ENCODE peak calls at places on chromosomes 11 and 22, in six cellular contexts. W, E, I, K, H and M are unnamed samples.
A peak's percentile ranks its signal among the peaks of the same experiment; 100 is the strongest.

GRCh38 chr22:37016134-37016910 is 2.9 kb downstream of the TST start:
- DNase-seq in W (no peak), E (no peak), I (no peak), K (no peak), H (no peak), M (no peak)

GRCh38 chr11:73931039-73931645 is 19.7 kb upstream of the DNAJB13 start:
- DNase-seq in W (peak; percentile 36), E (peak; percentile 70), I (peak; percentile 12), K (peak; percentile 84), H (no peak), M (peak; percentile 95)

GRCh38 chr11:58788355-58789023 is 56.0 kb downstream of the GLYATL2 start:
- DNase-seq in W (peak; percentile 76), E (peak; percentile 86), I (peak; percentile 5), K (peak; percentile 61), H (no peak), M (peak; percentile 65)

GRCh38 chr22:48241658-48242057 is 1479.2 kb downstream of the TBC1D22A start:
- DNase-seq in W (no peak), E (no peak), I (no peak), K (no peak), H (peak; percentile 72), M (no peak)

GRCh38 chr11:127412722-127413121 is 412.2 kb upstream of the KIRREL3 start:
- DNase-seq in W (no peak), E (no peak), I (no peak), K (no peak), H (no peak), M (no peak)

GRCh38 chr22:50674606-50675552 is 2.3 kb downstream of the SHANK3 start:
- DNase-seq in W (no peak), E (peak; percentile 74), I (peak; percentile 49), K (no peak), H (peak; percentile 81), M (no peak)

GRCh38 chr11:69892237-69892985 is 73.2 kb upstream of the FGF3 start:
- DNase-seq in W (no peak), E (no peak), I (no peak), K (no peak), H (no peak), M (no peak)

GRCh38 chr22:38696606-38697005 is 4.1 kb downstream of the JOSD1 start:
- DNase-seq in W (no peak), E (peak; percentile 95), I (no peak), K (peak; percentile 92), H (no peak), M (peak; percentile 87)

GRCh38 chr11:131653244-131653643 is 282.8 kb downstream of the NTM start:
- DNase-seq in W (no peak), E (no peak), I (no peak), K (no peak), H (no peak), M (no peak)

GRCh38 chr11:134664863-134665535 is 253.0 kb upstream of the B3GAT1 start:
- DNase-seq in W (no peak), E (no peak), I (no peak), K (no peak), H (peak; percentile 79), M (no peak)

GRCh38 chr11:126547691-126548090 is 192.2 kb downstream of the ST3GAL4 start:
- DNase-seq in W (no peak), E (no peak), I (no peak), K (peak; percentile 7), H (no peak), M (no peak)

GRCh38 chr11:112735470-112735869 is 225.8 kb upstream of the NCAM1 start:
- DNase-seq in W (peak; percentile 28), E (no peak), I (no peak), K (no peak), H (peak; percentile 6), M (no peak)

GRCh38 chr11:64553554-64554201 is 37.3 kb upstream of the SLC22A12 start:
- DNase-seq in W (peak; percentile 28), E (peak; percentile 32), I (peak; percentile 71), K (peak; percentile 22), H (no peak), M (peak; percentile 72)

GRCh38 chr11:33344611-33345010 is 87.4 kb downstream of the HIPK3 start:
- DNase-seq in W (peak; percentile 67), E (no peak), I (no peak), K (peak; percentile 18), H (no peak), M (peak; percentile 50)

GRCh38 chr11:73976451-73977151 is 6.0 kb downstream of the UCP2 start:
- DNase-seq in W (no peak), E (no peak), I (no peak), K (no peak), H (no peak), M (no peak)

GRCh38 chr22:46299101-46299500 is 2.4 kb downstream of the GTSE1 start:
- DNase-seq in W (no peak), E (no peak), I (no peak), K (no peak), H (no peak), M (no peak)

GRCh38 chr11:1453611-1454386 is 32.8 kb downstream of the MOB2 start:
- DNase-seq in W (peak; percentile 39), E (peak; percentile 45), I (no peak), K (no peak), H (no peak), M (no peak)

GRCh38 chr11:32426819-32427615 is 8.3 kb downstream of the WT1 start:
- DNase-seq in W (no peak), E (no peak), I (peak; percentile 3), K (no peak), H (no peak), M (no peak)

GRCh38 chr11:122642472-122642922 is 13.0 kb upstream of the UBASH3B start:
- DNase-seq in W (no peak), E (peak; percentile 91), I (no peak), K (peak; percentile 95), H (no peak), M (peak; percentile 72)

GRCh38 chr11:103433380-103433779 is 324.2 kb downstream of the DYNC2H1 start:
- DNase-seq in W (no peak), E (peak; percentile 95), I (no peak), K (peak; percentile 94), H (no peak), M (peak; percentile 83)

GRCh38 chr11:94735907-94736306 is 32.2 kb upstream of the AMOTL1 start:
- DNase-seq in W (no peak), E (no peak), I (no peak), K (no peak), H (no peak), M (no peak)

GRCh38 chr11:114090225-114090624 is 30.7 kb downstream of the ZBTB16 start:
- DNase-seq in W (no peak), E (no peak), I (no peak), K (no peak), H (no peak), M (no peak)

GRCh38 chr11:119479685-119480275 is 56.8 kb upstream of the THY1 start:
- DNase-seq in W (peak; percentile 32), E (peak; percentile 25), I (no peak), K (peak; percentile 65), H (no peak), M (peak; percentile 70)

GRCh38 chr11:32902089-32902665 is 9.6 kb downstream of the QSER1 start:
- DNase-seq in W (no peak), E (peak; percentile 59), I (no peak), K (no peak), H (no peak), M (no peak)

GRCh38 chr11:35978173-35978572 is 34.3 kb downstream of the LDLRAD3 start:
- DNase-seq in W (no peak), E (no peak), I (no peak), K (no peak), H (no peak), M (no peak)

GRCh38 chr11:35978891-35979290 is 35.0 kb downstream of the LDLRAD3 start:
- DNase-seq in W (no peak), E (no peak), I (no peak), K (no peak), H (no peak), M (no peak)

GRCh38 chr11:35971841-35972422 is 28.1 kb downstream of the LDLRAD3 start:
- DNase-seq in W (no peak), E (no peak), I (no peak), K (no peak), H (no peak), M (no peak)

GRCh38 chr11:35976434-35976833 is 32.6 kb downstream of the LDLRAD3 start:
- DNase-seq in W (no peak), E (no peak), I (no peak), K (no peak), H (no peak), M (no peak)

DNA sequence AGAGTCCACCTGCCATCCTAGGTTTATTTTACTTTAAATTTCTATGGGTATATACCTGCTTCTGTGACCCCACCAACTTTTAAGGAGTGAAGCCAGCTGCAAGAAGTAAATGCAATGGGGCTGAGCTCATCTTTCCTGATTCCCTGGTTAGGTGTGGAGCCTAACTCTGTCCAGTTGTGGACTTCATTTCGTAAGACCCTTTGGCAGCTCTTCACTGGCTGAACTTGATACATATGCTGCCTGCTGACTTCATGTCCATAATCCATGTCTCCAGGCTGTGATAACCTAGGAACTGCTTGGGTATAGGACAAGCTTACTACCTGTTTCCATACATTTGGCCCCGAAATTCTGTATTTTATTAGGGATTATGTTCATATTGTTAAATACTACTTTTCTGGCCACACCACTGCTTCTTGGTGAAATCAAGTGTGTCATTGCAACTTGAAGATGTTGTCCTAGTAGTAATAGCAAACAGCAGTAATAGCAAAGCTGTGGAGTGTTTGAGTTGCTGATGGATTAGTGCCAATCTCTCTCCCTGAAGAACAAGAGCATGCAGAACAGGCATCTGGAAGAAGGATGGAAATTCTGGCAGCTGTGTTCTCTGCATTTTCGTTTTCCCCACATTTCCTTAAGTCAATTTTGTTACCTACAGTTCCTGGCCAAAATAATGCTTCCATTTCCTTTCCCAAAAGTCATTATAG is 31.2 kb downstream of the LDLRAD3 start:
- DNase-seq in W (no peak), E (no peak), I (no peak), K (no peak), H (no peak), M (no peak)
- TF ChIP-seq CTCF in W (no peak), E (no peak), I (no peak), K (no peak), H (no peak), M (no peak)

DNA sequence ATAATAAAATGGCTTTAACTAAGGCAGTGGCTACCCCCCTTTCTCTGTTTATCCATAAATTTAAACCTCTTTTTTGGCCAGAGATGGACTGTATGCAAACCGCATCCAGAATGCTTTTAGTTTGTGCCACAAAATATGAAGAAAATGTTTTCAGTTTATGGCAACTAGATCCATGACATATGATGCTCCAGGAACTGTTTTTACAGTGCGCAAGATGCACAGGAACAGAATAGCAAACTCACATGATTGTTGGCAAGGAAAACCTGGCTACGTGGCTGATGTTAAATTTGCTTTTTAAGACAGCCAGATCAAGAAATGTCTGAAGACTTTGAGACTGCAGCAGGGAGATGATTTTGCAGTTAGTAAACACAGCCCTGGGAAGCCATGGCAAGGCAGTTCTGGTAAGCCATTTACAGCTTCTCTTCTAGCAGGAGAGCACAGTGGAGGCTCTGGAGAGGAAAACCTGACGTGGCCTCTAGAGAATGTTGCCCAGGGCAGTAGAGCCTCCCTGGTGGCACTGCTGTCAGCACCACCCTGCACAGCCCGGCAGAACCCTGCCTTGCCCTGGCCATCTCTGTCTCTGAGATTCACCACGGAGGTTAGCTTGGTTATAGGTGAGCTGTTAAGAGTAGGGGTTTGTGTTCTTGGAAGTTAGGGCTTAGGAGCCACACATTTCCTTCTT is 69.8 kb upstream of the TNRC6B start:
- DNase-seq in W (peak; percentile 48), E (peak; percentile 45), I (no peak), K (peak; percentile 12), H (no peak), M (peak; percentile 35)
- TF ChIP-seq CTCF in W (no peak), E (no peak), I (no peak), K (no peak), H (no peak), M (no peak)

GRCh38 chr22:22810018-22810427 is 77.6 kb upstream of the IGLL5 start:
- DNase-seq in W (no peak), E (no peak), I (peak; percentile 59), K (peak; percentile 30), H (no peak), M (no peak)
- TF ChIP-seq CTCF in W (peak; percentile 23), E (no peak), I (peak; percentile 76), K (peak; percentile 57), H (peak; percentile 55), M (no peak)

GRCh38 chr11:110303414-110303826 is 7.0 kb upstream of the RDX start:
- DNase-seq in W (no peak), E (no peak), I (no peak), K (no peak), H (no peak), M (no peak)
- TF ChIP-seq CTCF in W (no peak), E (no peak), I (no peak), K (no peak), H (no peak), M (no peak)